ENCODE peak calls at places on chromosomes 11 and 22, in four cellular contexts. N is H1, P is GM12878, G is HepG2. S is an unnamed sample. For H3K27me3, the result is how much of the 10 kb centered on the place peaks cover.

GRCh38 chr11:63901660-63902059 is 15.3 kb downstream of the RCOR2 start:
- DNase-seq in P (no peak), G (no peak), N (no peak), S (no peak)

GRCh38 chr11:115606223-115607220 is 102.3 kb upstream of the CADM1 start:
- DNase-seq in G (no peak), P (no peak), N (no peak), S (no peak)

GRCh38 chr22:45318168-45318557 is 8.4 kb downstream of the FAM118A start:
- DNase-seq in G (no peak), N (no peak), P (peak), S (no peak)

GRCh38 chr22:31081963-31082605 is 966 bp downstream of the SMTN start:
- DNase-seq in P (no peak), N (no peak), G (no peak), S (no peak)

GRCh38 chr11:126698576-126698975 is 302.0 kb downstream of the KIRREL3 start:
- DNase-seq in G (no peak), N (no peak), P (no peak), S (no peak)

GRCh38 chr11:15903246-15903645 is 453.1 kb downstream of the SOX6 start:
- DNase-seq in P (no peak), G (peak), N (no peak), S (no peak)

GRCh38 chr11:16938061-16938460 is 76.2 kb downstream of the PLEKHA7 start:
- DNase-seq in P (no peak), N (no peak), G (no peak), S (no peak)

GRCh38 chr11:94719864-94720263 is 48.3 kb upstream of the AMOTL1 start:
- DNase-seq in P (no peak), G (no peak), N (no peak), S (no peak)

GRCh38 chr22:24507742-24508141 is 12.6 kb downstream of the UPB1 start:
- DNase-seq in N (peak), G (no peak), P (no peak), S (peak)

GRCh38 chr11:65695459-65696241 is 16.4 kb upstream of the KAT5 start:
- DNase-seq in N (no peak), G (peak), P (no peak), S (no peak)

DNA sequence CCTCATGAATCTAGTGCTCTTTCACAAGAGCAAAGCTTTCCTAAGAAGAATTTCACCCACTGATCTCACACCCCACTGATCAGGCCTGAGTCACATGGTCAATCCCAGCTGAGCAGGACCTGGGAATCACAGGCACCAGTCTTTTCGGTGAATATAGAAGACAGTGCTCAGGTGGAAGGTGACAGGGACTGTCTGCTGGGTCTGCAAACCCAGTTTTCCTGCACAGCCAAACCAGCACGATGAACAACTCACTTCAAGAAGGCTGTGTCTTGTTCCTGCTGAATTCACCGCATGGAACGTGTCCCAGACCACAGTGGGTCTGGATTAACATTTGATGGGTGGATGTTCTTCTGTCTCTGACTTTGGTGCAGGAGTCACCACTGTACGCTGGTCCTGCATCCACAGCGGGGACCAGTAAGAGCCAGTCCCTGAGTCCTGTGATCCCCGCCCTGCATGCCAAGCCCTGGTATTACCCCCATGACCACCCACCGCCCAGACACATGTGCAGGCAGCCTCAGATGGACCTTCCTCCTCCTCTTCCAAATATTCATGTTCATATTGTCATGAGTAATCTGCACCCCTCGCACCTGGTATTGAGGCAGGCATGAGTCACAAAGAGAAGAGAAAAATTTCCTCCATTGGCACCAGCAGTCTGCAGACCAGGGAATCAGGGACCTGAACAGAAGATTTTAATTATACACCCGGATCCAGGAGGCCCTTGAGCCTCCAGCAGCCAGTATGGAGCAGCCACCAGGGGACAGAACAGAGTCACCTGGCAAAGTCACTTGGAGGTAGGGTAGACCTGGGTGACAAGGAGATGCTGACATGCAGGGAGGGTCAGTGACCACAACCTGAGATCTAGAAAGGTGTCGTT is 8.6 kb upstream of the IGLL5 start:
- DNase-seq in N (no peak), P (no peak), G (no peak), S (no peak)
- TF ChIP-seq ZNF274 in N (no peak), P (no peak), G (no peak), S (no peak)

GRCh38 chr11:70399681-70400112 is 1.4 kb downstream of the CTTN start:
- DNase-seq in N (peak), G (peak), P (no peak), S (no peak)
- TF ChIP-seq SUZ12 in N (no peak), G (no peak), P (no peak), S (no peak)

GRCh38 chr22:25965331-25965730 is 203.9 kb upstream of the SEZ6L start:
- DNase-seq in N (no peak), G (no peak), P (no peak), S (no peak)
- H3K27me3 ChIP-seq in N (under half), G (under half), P (under half), S (under half)

GRCh38 chr11:73374130-73374529 is 2.1 kb upstream of the RELT start:
- DNase-seq in G (no peak), N (no peak), P (no peak), S (no peak)
- TF ChIP-seq ZNF274 in G (no peak), N (no peak), P (no peak), S (no peak)

GRCh38 chr11:73152086-73152853 is 10.2 kb upstream of the FCHSD2 start:
- DNase-seq in G (no peak), P (no peak), N (no peak), S (no peak)

GRCh38 chr11:73151371-73151870 is 9.3 kb upstream of the FCHSD2 start:
- DNase-seq in N (no peak), G (no peak), P (no peak), S (no peak)

GRCh38 chr11:73154178-73154577 is 12.1 kb upstream of the FCHSD2 start:
- DNase-seq in N (no peak), G (no peak), P (peak), S (no peak)

GRCh38 chr11:73156114-73156513 is 14.0 kb upstream of the FCHSD2 start:
- DNase-seq in G (no peak), P (no peak), N (no peak), S (no peak)

DNA sequence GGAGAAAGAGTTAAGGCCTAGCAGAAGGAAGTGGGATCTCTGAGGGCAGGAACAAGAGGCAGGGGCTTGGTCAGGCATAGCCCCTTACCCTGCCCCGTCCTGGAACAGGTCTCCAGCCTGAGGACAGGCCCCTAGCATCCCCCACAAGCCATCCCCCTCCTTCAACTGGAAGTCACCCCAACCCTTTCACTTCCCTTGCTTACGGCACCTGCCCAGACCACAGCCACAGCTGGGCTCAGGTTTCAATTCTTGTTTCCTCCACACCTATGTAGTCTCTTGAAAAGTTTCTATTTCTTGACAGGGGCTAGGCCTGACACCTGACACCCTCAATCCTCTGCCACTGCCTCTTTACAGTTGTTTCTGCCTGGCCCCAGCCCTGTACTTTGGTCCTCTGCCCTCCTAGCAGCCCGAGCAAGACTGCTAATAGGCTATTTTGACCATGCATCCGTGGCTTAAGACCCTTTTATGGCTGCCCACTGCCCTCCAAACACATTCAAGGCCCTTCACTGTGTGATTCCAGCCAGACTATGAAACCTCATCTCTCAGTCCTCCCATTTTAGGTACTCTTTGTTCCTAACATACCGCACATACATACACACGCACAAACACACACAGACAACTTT is 10.9 kb upstream of the FCHSD2 start:
- DNase-seq in G (no peak), N (no peak), P (peak), S (no peak)
- TF ChIP-seq SUZ12 in G (no peak), N (no peak), P (no peak), S (no peak)

GRCh38 chr11:130159657-130160459 is at the start of gene ST14:
- DNase-seq in G (no peak), P (no peak), N (peak), S (no peak)

GRCh38 chr11:130160460-130161090 is 993 bp downstream of the ST14 start:
- DNase-seq in P (no peak), G (no peak), N (peak), S (no peak)

GRCh38 chr11:130162733-130163132 is 3.2 kb downstream of the ST14 start:
- DNase-seq in P (no peak), G (no peak), N (no peak), S (no peak)

GRCh38 chr11:130163346-130164220 is 4.0 kb downstream of the ST14 start:
- DNase-seq in N (no peak), P (no peak), G (peak), S (no peak)

GRCh38 chr11:130161441-130161840 is 1.9 kb downstream of the ST14 start:
- DNase-seq in N (no peak), G (no peak), P (no peak), S (no peak)
- H3K27me3 ChIP-seq in N (half or more), G (under half), P (under half), S (under half)

GRCh38 chr22:42906605-42907338 is 49.7 kb upstream of the ARFGAP3 start:
- DNase-seq in P (no peak), N (no peak), G (no peak), S (no peak)
- TF ChIP-seq ZNF274 in P (no peak), N (no peak), G (no peak), S (no peak)

S was measured in NT2/D1.